ENCODE peak calls at places on chromosome 15, in nine cellular contexts. One of them, this sample, is unnamed.

GRCh38 chr15:66847565-66847991 is 145.5 kb downstream of the SMAD6 start:
- DNase-seq in pancreas: no peak
- DNase-seq in NCI-H2081: no peak
- DNase-seq in NT2/D1: no peak
- DNase-seq in progenitor cell of endocrine pancreas: no peak
- DNase-seq in bronchial epithelial cell: no peak
- DNase-seq in NCI-H2171: no peak
- DNase-seq in CD4-positive, CD25-positive, alpha-beta regulatory T cell: no peak
- DNase-seq in H1: no peak
- DNase-seq in this sample: no peak

GRCh38 chr15:91950631-91951384 is 97.3 kb downstream of the SLCO3A1 start:
- DNase-seq in pancreas: no peak
- DNase-seq in NCI-H2081: no peak
- DNase-seq in NT2/D1: no peak
- DNase-seq in progenitor cell of endocrine pancreas: no peak
- DNase-seq in bronchial epithelial cell: peak; percentile 63
- DNase-seq in NCI-H2171: no peak
- DNase-seq in CD4-positive, CD25-positive, alpha-beta regulatory T cell: no peak
- DNase-seq in H1: no peak
- DNase-seq in this sample: no peak

GRCh38 chr15:29132786-29133185 is 136.8 kb downstream of the NSMCE3 start:
- DNase-seq in pancreas: peak; percentile 52
- DNase-seq in NCI-H2081: no peak
- DNase-seq in NT2/D1: no peak
- DNase-seq in progenitor cell of endocrine pancreas: no peak
- DNase-seq in bronchial epithelial cell: no peak
- DNase-seq in NCI-H2171: no peak
- DNase-seq in CD4-positive, CD25-positive, alpha-beta regulatory T cell: no peak
- DNase-seq in H1: no peak
- DNase-seq in this sample: no peak

GRCh38 chr15:76209523-76209922 is 101.7 kb downstream of the ETFA start:
- DNase-seq in pancreas: no peak
- DNase-seq in NCI-H2081: no peak
- DNase-seq in NT2/D1: no peak
- DNase-seq in progenitor cell of endocrine pancreas: no peak
- DNase-seq in bronchial epithelial cell: no peak
- DNase-seq in NCI-H2171: no peak
- DNase-seq in CD4-positive, CD25-positive, alpha-beta regulatory T cell: no peak
- DNase-seq in H1: no peak
- DNase-seq in this sample: no peak

GRCh38 chr15:85946986-85947385 is 132.7 kb upstream of the AGBL1 start:
- DNase-seq in pancreas: no peak
- DNase-seq in NCI-H2081: no peak
- DNase-seq in NT2/D1: no peak
- DNase-seq in progenitor cell of endocrine pancreas: no peak
- DNase-seq in bronchial epithelial cell: no peak
- DNase-seq in NCI-H2171: no peak
- DNase-seq in CD4-positive, CD25-positive, alpha-beta regulatory T cell: no peak
- DNase-seq in H1: no peak
- DNase-seq in this sample: no peak

GRCh38 chr15:44734839-44735481 is 1.4 kb upstream of the TRIM69 start:
- DNase-seq in pancreas: no peak
- DNase-seq in NCI-H2081: no peak
- DNase-seq in NT2/D1: no peak
- DNase-seq in progenitor cell of endocrine pancreas: no peak
- DNase-seq in bronchial epithelial cell: no peak
- DNase-seq in NCI-H2171: no peak
- DNase-seq in CD4-positive, CD25-positive, alpha-beta regulatory T cell: no peak
- DNase-seq in H1: no peak
- DNase-seq in this sample: no peak

GRCh38 chr15:26889298-26889898 is 22.5 kb downstream of the GABRA5 start:
- DNase-seq in pancreas: no peak
- DNase-seq in NCI-H2081: peak; percentile 64
- DNase-seq in NT2/D1: peak; percentile 51
- DNase-seq in progenitor cell of endocrine pancreas: peak; percentile 33
- DNase-seq in bronchial epithelial cell: peak; percentile 72
- DNase-seq in NCI-H2171: no peak
- DNase-seq in CD4-positive, CD25-positive, alpha-beta regulatory T cell: peak; percentile 31
- DNase-seq in H1: peak; percentile 76
- DNase-seq in this sample: no peak

GRCh38 chr15:51327081-51327480 is 11.3 kb downstream of the CYP19A1 start:
- DNase-seq in pancreas: no peak
- DNase-seq in NCI-H2081: peak; percentile 68
- DNase-seq in NT2/D1: no peak
- DNase-seq in progenitor cell of endocrine pancreas: no peak
- DNase-seq in bronchial epithelial cell: no peak
- DNase-seq in NCI-H2171: no peak
- DNase-seq in CD4-positive, CD25-positive, alpha-beta regulatory T cell: no peak
- DNase-seq in H1: no peak
- DNase-seq in this sample: no peak

GRCh38 chr15:59223736-59224135 is 17.1 kb downstream of the LDHAL6B start:
- DNase-seq in pancreas: no peak
- DNase-seq in NCI-H2081: no peak
- DNase-seq in NT2/D1: no peak
- DNase-seq in progenitor cell of endocrine pancreas: no peak
- DNase-seq in bronchial epithelial cell: no peak
- DNase-seq in NCI-H2171: no peak
- DNase-seq in CD4-positive, CD25-positive, alpha-beta regulatory T cell: no peak
- DNase-seq in H1: no peak
- DNase-seq in this sample: no peak

GRCh38 chr15:58748040-58748786 is 1.3 kb downstream of the ADAM10 start:
- DNase-seq in pancreas: no peak
- DNase-seq in NCI-H2081: no peak
- DNase-seq in NT2/D1: no peak
- DNase-seq in progenitor cell of endocrine pancreas: no peak
- DNase-seq in bronchial epithelial cell: no peak
- DNase-seq in NCI-H2171: no peak
- DNase-seq in CD4-positive, CD25-positive, alpha-beta regulatory T cell: peak; percentile 67
- DNase-seq in H1: no peak
- DNase-seq in this sample: no peak

GRCh38 chr15:98946301-98947255 is 61.0 kb downstream of the PGPEP1L start:
- DNase-seq in pancreas: no peak
- DNase-seq in NCI-H2081: no peak
- DNase-seq in NT2/D1: no peak
- DNase-seq in progenitor cell of endocrine pancreas: no peak
- DNase-seq in bronchial epithelial cell: no peak
- DNase-seq in NCI-H2171: no peak
- DNase-seq in CD4-positive, CD25-positive, alpha-beta regulatory T cell: no peak
- DNase-seq in H1: no peak
- DNase-seq in this sample: no peak

GRCh38 chr15:48090115-48090514 is 30.7 kb upstream of the SLC24A5 start:
- DNase-seq in pancreas: no peak
- DNase-seq in NCI-H2081: no peak
- DNase-seq in NT2/D1: no peak
- DNase-seq in progenitor cell of endocrine pancreas: no peak
- DNase-seq in bronchial epithelial cell: no peak
- DNase-seq in NCI-H2171: no peak
- DNase-seq in CD4-positive, CD25-positive, alpha-beta regulatory T cell: no peak
- DNase-seq in H1: no peak
- DNase-seq in this sample: no peak

GRCh38 chr15:101022306-101022705 is 103.1 kb downstream of the LRRK1 start:
- DNase-seq in pancreas: no peak
- DNase-seq in NCI-H2081: no peak
- DNase-seq in NT2/D1: no peak
- DNase-seq in progenitor cell of endocrine pancreas: no peak
- DNase-seq in bronchial epithelial cell: no peak
- DNase-seq in NCI-H2171: no peak
- DNase-seq in CD4-positive, CD25-positive, alpha-beta regulatory T cell: no peak
- DNase-seq in H1: peak; percentile 23
- DNase-seq in this sample: no peak

GRCh38 chr15:67048281-67049279 is 16.8 kb upstream of the SMAD3 start:
- DNase-seq in pancreas: peak; percentile 90
- DNase-seq in NCI-H2081: no peak
- DNase-seq in NT2/D1: no peak
- DNase-seq in progenitor cell of endocrine pancreas: no peak
- DNase-seq in bronchial epithelial cell: peak; percentile 97
- DNase-seq in NCI-H2171: no peak
- DNase-seq in CD4-positive, CD25-positive, alpha-beta regulatory T cell: no peak
- DNase-seq in H1: no peak
- DNase-seq in this sample: no peak

GRCh38 chr15:100234158-100235029 is 107.4 kb downstream of the ADAMTS17 start:
- DNase-seq in pancreas: no peak
- DNase-seq in NCI-H2081: no peak
- DNase-seq in NT2/D1: no peak
- DNase-seq in progenitor cell of endocrine pancreas: no peak
- DNase-seq in bronchial epithelial cell: no peak
- DNase-seq in NCI-H2171: no peak
- DNase-seq in CD4-positive, CD25-positive, alpha-beta regulatory T cell: no peak
- DNase-seq in H1: no peak
- DNase-seq in this sample: no peak

GRCh38 chr15:77810180-77810579 is 177.5 kb upstream of the LINGO1 start:
- DNase-seq in pancreas: no peak
- DNase-seq in NCI-H2081: no peak
- DNase-seq in NT2/D1: no peak
- DNase-seq in progenitor cell of endocrine pancreas: no peak
- DNase-seq in bronchial epithelial cell: no peak
- DNase-seq in NCI-H2171: peak; percentile 84
- DNase-seq in CD4-positive, CD25-positive, alpha-beta regulatory T cell: no peak
- DNase-seq in H1: no peak
- DNase-seq in this sample: no peak

GRCh38 chr15:35115155-35115725 is 30.1 kb upstream of the NANOGP8 start:
- DNase-seq in pancreas: no peak
- DNase-seq in NCI-H2081: peak; percentile 99
- DNase-seq in NT2/D1: no peak
- DNase-seq in progenitor cell of endocrine pancreas: no peak
- DNase-seq in bronchial epithelial cell: no peak
- DNase-seq in NCI-H2171: no peak
- DNase-seq in CD4-positive, CD25-positive, alpha-beta regulatory T cell: no peak
- DNase-seq in H1: no peak
- DNase-seq in this sample: no peak

GRCh38 chr15:23472033-23472432 is 25.0 kb upstream of the GOLGA6L2 start:
- DNase-seq in pancreas: no peak
- DNase-seq in NCI-H2081: no peak
- DNase-seq in NT2/D1: no peak
- DNase-seq in progenitor cell of endocrine pancreas: no peak
- DNase-seq in bronchial epithelial cell: no peak
- DNase-seq in NCI-H2171: no peak
- DNase-seq in CD4-positive, CD25-positive, alpha-beta regulatory T cell: no peak
- DNase-seq in H1: no peak
- DNase-seq in this sample: no peak

GRCh38 chr15:23038741-23039150 is 623 bp downstream of the TUBGCP5 start:
- DNase-seq in pancreas: no peak
- DNase-seq in NCI-H2081: peak; percentile 49
- DNase-seq in NT2/D1: no peak
- DNase-seq in progenitor cell of endocrine pancreas: no peak
- DNase-seq in bronchial epithelial cell: peak; percentile 67
- DNase-seq in NCI-H2171: peak; percentile 34
- DNase-seq in CD4-positive, CD25-positive, alpha-beta regulatory T cell: no peak
- DNase-seq in H1: no peak
- DNase-seq in this sample: no peak

GRCh38 chr15:67173786-67174185 is 80.7 kb downstream of the AAGAB start:
- DNase-seq in pancreas: no peak
- DNase-seq in NCI-H2081: no peak
- DNase-seq in NT2/D1: no peak
- DNase-seq in progenitor cell of endocrine pancreas: no peak
- DNase-seq in bronchial epithelial cell: no peak
- DNase-seq in NCI-H2171: no peak
- DNase-seq in CD4-positive, CD25-positive, alpha-beta regulatory T cell: no peak
- DNase-seq in H1: no peak
- DNase-seq in this sample: no peak

GRCh38 chr15:89946681-89947313 is 34.0 kb upstream of the ARPIN start:
- DNase-seq in pancreas: no peak
- DNase-seq in NCI-H2081: no peak
- DNase-seq in NT2/D1: no peak
- DNase-seq in progenitor cell of endocrine pancreas: no peak
- DNase-seq in bronchial epithelial cell: no peak
- DNase-seq in NCI-H2171: no peak
- DNase-seq in CD4-positive, CD25-positive, alpha-beta regulatory T cell: no peak
- DNase-seq in H1: no peak
- DNase-seq in this sample: no peak

GRCh38 chr15:38182900-38183299 is 69.7 kb upstream of the SPRED1 start:
- DNase-seq in pancreas: no peak
- DNase-seq in NCI-H2081: no peak
- DNase-seq in NT2/D1: no peak
- DNase-seq in progenitor cell of endocrine pancreas: no peak
- DNase-seq in bronchial epithelial cell: no peak
- DNase-seq in NCI-H2171: no peak
- DNase-seq in CD4-positive, CD25-positive, alpha-beta regulatory T cell: no peak
- DNase-seq in H1: no peak
- DNase-seq in this sample: no peak

GRCh38 chr15:77329202-77329601 is 90.7 kb downstream of the PEAK1 start:
- DNase-seq in pancreas: no peak
- DNase-seq in NCI-H2081: no peak
- DNase-seq in NT2/D1: no peak
- DNase-seq in progenitor cell of endocrine pancreas: no peak
- DNase-seq in bronchial epithelial cell: no peak
- DNase-seq in NCI-H2171: no peak
- DNase-seq in CD4-positive, CD25-positive, alpha-beta regulatory T cell: no peak
- DNase-seq in H1: no peak
- DNase-seq in this sample: no peak

This sample was measured in CD8-positive, alpha-beta memory T cell.